ENCODE peak calls at places on chromosomes 6 and 20, in seven cellular contexts. A is AG04450, E is psoas muscle, R is H9, O is AG09319, D is transverse colon, S is MM.1S. N is an unnamed sample.

GRCh38 chr6:18632670-18633410 is 245.7 kb downstream of the RNF144B start:
- DNase-seq in A (no peak), D (no peak), S (no peak), E (no peak), O (no peak), R (no peak), N (peak; percentile 6)

GRCh38 chr6:136153976-136154375 is 96.1 kb downstream of the MTFR2 start:
- DNase-seq in O (no peak), D (no peak), A (no peak), R (no peak), E (no peak), S (no peak), N (no peak)

GRCh38 chr20:19661717-19662637 is 96.1 kb upstream of the RIN2 start:
- DNase-seq in S (peak; percentile 68), E (peak; percentile 70), D (peak; percentile 69), R (peak; percentile 61), O (peak; percentile 39), A (peak; percentile 42), N (peak; percentile 65)

GRCh38 chr6:162416845-162417537 is 310.6 kb downstream of the PRKN start:
- DNase-seq in E (no peak), D (no peak), R (no peak), A (no peak), S (no peak), O (no peak), N (no peak)

GRCh38 chr6:83067448-83068413 is at the start of gene DOP1A:
- DNase-seq in S (peak; percentile 94), D (peak; percentile 97), R (peak; percentile 95), O (peak; percentile 82), E (peak; percentile 98), A (peak; percentile 81), N (peak; percentile 88)

GRCh38 chr6:40996591-40997247 is 42.3 kb downstream of the UNC5CL start:
- DNase-seq in A (no peak), O (no peak), E (no peak), D (peak; percentile 8), S (no peak), R (peak; percentile 55), N (peak; percentile 7)

GRCh38 chr6:130602151-130602770 is 224.9 kb upstream of the SMLR1 start:
- DNase-seq in E (no peak), D (no peak), S (no peak), R (no peak), A (peak; percentile 82), O (peak; percentile 73), N (peak; percentile 99)

GRCh38 chr6:90107721-90108364 is 188.8 kb downstream of the BACH2 start:
- DNase-seq in S (no peak), O (no peak), E (no peak), D (no peak), R (no peak), A (no peak), N (no peak)

GRCh38 chr6:37288247-37288646 is 30.3 kb upstream of the TMEM217 start:
- DNase-seq in D (no peak), O (no peak), E (no peak), S (no peak), A (no peak), R (no peak), N (no peak)

GRCh38 chr20:45934046-45934586 is 367 bp upstream of the PCIF1 start:
- DNase-seq in D (peak; percentile 59), A (no peak), O (no peak), E (peak; percentile 87), S (peak; percentile 39), R (peak; percentile 79), N (no peak)

GRCh38 chr6:141470810-141471209 is 661.9 kb upstream of the GJE1 start:
- DNase-seq in A (no peak), D (no peak), E (no peak), R (no peak), O (no peak), S (peak; percentile 76), N (no peak)

GRCh38 chr6:51678905-51679620 is 408.4 kb downstream of the PKHD1 start:
- DNase-seq in O (no peak), E (no peak), A (no peak), S (peak; percentile 31), R (no peak), D (no peak), N (no peak)

GRCh38 chr6:124738496-124738895 is 223.7 kb upstream of the RNF217 start:
- DNase-seq in D (no peak), O (no peak), S (no peak), A (no peak), E (no peak), R (no peak), N (no peak)

GRCh38 chr20:64079273-64080012 is at the start of gene RGS19:
- DNase-seq in A (no peak), E (peak; percentile 85), D (peak; percentile 76), O (peak; percentile 20), R (peak; percentile 68), S (peak; percentile 76), N (no peak)

GRCh38 chr6:161344640-161345039 is 70.8 kb upstream of the AGPAT4 start:
- DNase-seq in S (no peak), O (no peak), A (no peak), E (no peak), R (no peak), D (no peak), N (no peak)

GRCh38 chr20:57464642-57465211 is 60.2 kb downstream of the CTCFL start:
- DNase-seq in S (no peak), E (peak; percentile 61), R (no peak), D (no peak), A (no peak), O (no peak), N (peak; percentile 31)

GRCh38 chr6:107957165-107957908 is 671 bp downstream of the SEC63 start:
- DNase-seq in S (peak; percentile 59), O (no peak), R (peak; percentile 38), E (peak; percentile 64), A (peak; percentile 53), D (peak; percentile 66), N (peak; percentile 46)

GRCh38 chr6:37822851-37823682 is 3.5 kb downstream of the ZFAND3 start:
- DNase-seq in O (no peak), R (no peak), S (no peak), D (peak; percentile 89), A (no peak), E (no peak), N (peak; percentile 16)

GRCh38 chr6:159806021-159806458 is 6.0 kb downstream of the PNLDC1 start:
- DNase-seq in D (no peak), E (no peak), S (no peak), R (no peak), O (no peak), A (no peak), N (no peak)

GRCh38 chr6:29447670-29448069 is 8.6 kb downstream of the OR10C1 start:
- DNase-seq in E (no peak), A (no peak), O (no peak), D (no peak), R (no peak), S (no peak), N (no peak)

GRCh38 chr6:100730581-100730980 is 150.5 kb downstream of the ASCC3 start:
- DNase-seq in R (no peak), S (no peak), D (no peak), O (no peak), A (no peak), E (no peak), N (no peak)

GRCh38 chr20:47888351-47888750 is 103.1 kb upstream of the SULF2 start:
- DNase-seq in E (no peak), D (no peak), S (no peak), O (no peak), A (no peak), R (no peak), N (no peak)

GRCh38 chr6:117870477-117871243 is 36.4 kb upstream of the SLC35F1 start:
- DNase-seq in R (no peak), E (no peak), S (peak; percentile 64), D (no peak), O (no peak), A (no peak), N (no peak)

GRCh38 chr6:72140795-72141194 is 254.4 kb downstream of the RIMS1 start:
- DNase-seq in D (no peak), E (no peak), A (no peak), R (no peak), S (no peak), O (no peak), N (peak; percentile 8)
- TF ChIP-seq CTCF in D (no peak), E (no peak), A (peak; percentile 30), R (peak; percentile 48), S (no peak), O (peak; percentile 16), N (peak; percentile 56)

DNA sequence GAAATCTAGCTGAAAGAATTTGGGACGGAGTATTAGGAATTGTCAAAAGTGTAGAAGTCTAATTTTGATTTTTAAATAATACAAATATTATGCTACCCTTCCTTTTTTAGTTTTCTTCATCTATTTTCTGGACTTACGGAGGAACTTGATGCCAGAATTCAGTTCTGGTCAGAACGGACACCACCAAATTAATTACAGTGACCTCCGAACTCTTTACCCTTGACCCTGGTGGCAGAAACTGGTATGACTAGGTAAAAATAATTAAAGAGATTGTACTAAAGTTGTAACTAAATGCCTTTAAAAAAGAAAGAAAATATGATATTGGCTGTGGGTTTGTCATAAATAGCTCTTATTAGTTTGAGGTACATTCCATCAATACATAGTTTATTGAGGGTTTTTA is 751.1 kb upstream of the MAP3K7 start:
- DNase-seq in S (no peak), D (no peak), O (no peak), A (no peak), R (no peak), E (no peak), N (no peak)
- TF ChIP-seq CTCF in S (no peak), D (no peak), O (no peak), A (peak; percentile 41), R (peak; percentile 63), E (no peak), N (peak; percentile 58)

DNA sequence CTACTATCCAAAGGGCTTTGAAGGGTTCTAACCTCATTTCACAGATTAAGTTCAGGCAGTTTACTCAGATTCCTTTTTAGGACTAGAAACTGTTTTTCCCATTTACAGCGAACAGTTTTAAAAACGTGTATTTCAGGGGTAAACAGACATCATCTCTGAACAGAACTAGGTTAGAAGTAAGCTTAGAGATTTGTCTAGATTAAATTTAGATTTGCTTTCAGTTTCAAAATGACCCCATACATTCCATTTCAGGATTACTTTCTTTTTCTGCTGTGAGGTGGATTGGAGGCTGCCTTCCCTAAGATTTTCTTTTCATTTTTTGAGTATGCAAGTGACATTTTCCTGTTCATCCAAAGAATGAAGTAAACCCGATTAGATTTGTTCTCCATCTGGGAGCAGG is 747.3 kb downstream of the KHDRBS2 start:
- DNase-seq in O (no peak), E (no peak), A (no peak), R (no peak), S (peak; percentile 63), D (no peak), N (no peak)
- TF ChIP-seq CTCF in O (no peak), E (no peak), A (no peak), R (no peak), S (no peak), D (no peak), N (no peak)

GRCh38 chr6:76633259-76633658 is 560.8 kb upstream of the IMPG1 start:
- DNase-seq in S (no peak), A (no peak), R (peak; percentile 58), E (no peak), O (no peak), D (no peak), N (no peak)
- TF ChIP-seq CTCF in S (no peak), A (no peak), R (peak; percentile 65), E (no peak), O (no peak), D (no peak), N (no peak)